ENCODE peak calls at places on chromosome 19, in four cellular contexts. X, B, Q and Z are unnamed samples.

GRCh38 chr19:39398297-39398864 is 7.2 kb downstream of the MED29 start:
- DNase-seq in X (peak; percentile 81), B (peak; percentile 95), Q (peak; percentile 79), Z (peak; percentile 30)

GRCh38 chr19:495440-496332 is 600 bp upstream of the MADCAM1 start:
- DNase-seq in X (peak; percentile 65), B (peak; percentile 87), Q (peak; percentile 67), Z (no peak)

GRCh38 chr19:48511321-48511731 is 309 bp downstream of the LMTK3 start:
- DNase-seq in X (no peak), B (peak; percentile 82), Q (peak; percentile 30), Z (no peak)

GRCh38 chr19:46953955-46954501 is 65.6 kb upstream of the NPAS1 start:
- DNase-seq in X (peak; percentile 34), B (no peak), Q (no peak), Z (peak; percentile 11)

GRCh38 chr19:3987619-3988371 is 2.5 kb upstream of the EEF2 start:
- DNase-seq in X (peak; percentile 82), B (peak; percentile 96), Q (peak; percentile 92), Z (peak; percentile 95)

GRCh38 chr19:40467007-40467565 is 285 bp downstream of the SPTBN4 start:
- DNase-seq in X (no peak), B (peak; percentile 82), Q (no peak), Z (no peak)

GRCh38 chr19:19740755-19741154 is 7.8 kb upstream of the ZNF14 start:
- DNase-seq in X (no peak), B (no peak), Q (no peak), Z (no peak)

GRCh38 chr19:11381535-11382369 is 2.4 kb downstream of the EPOR start:
- DNase-seq in X (peak; percentile 95), B (peak; percentile 95), Q (peak; percentile 92), Z (peak; percentile 92)

GRCh38 chr19:52943884-52944643 is 18.6 kb downstream of the ZNF816 start:
- DNase-seq in X (no peak), B (no peak), Q (no peak), Z (no peak)

GRCh38 chr19:14476663-14477401 is 1.7 kb upstream of the PTGER1 start:
- DNase-seq in X (peak; percentile 87), B (no peak), Q (peak; percentile 45), Z (no peak)

GRCh38 chr19:33863436-33863835 is 66.8 kb downstream of the KCTD15 start:
- DNase-seq in X (no peak), B (peak; percentile 51), Q (no peak), Z (no peak)

GRCh38 chr19:42286349-42287016 is 15.4 kb upstream of the PRR19 start:
- DNase-seq in X (no peak), B (peak; percentile 84), Q (no peak), Z (no peak)

GRCh38 chr19:7679017-7679720 is 1.5 kb upstream of the TRAPPC5 start:
- DNase-seq in X (peak; percentile 18), B (peak; percentile 91), Q (peak; percentile 71), Z (peak; percentile 23)